ENCODE peak calls at places on chromosomes 7 and 10, in eight cellular contexts. M is activated T-cell treated with anti-CD3 and anti-CD28 coated beads for 1 hour; J is retina; I is stimulated activated CD4-positive, alpha-beta T cell treated with anti-CD3 and anti-CD28 coated beads, Interleukin-1b, Interleukin-23, amount 100 ng/mL, for 1 hour; L is LHCN-M2; F is non-pigmented ciliary epithelial cell; A is SW480; H is naive thymus-derived CD8-positive, alpha-beta T cell. R is an unnamed sample.

GRCh38 chr10:116272497-116273221 is at the start of gene GFRA1:
- DNase-seq in M (no peak), J (peak), I (no peak), L (peak), F (no peak), A (no peak), H (no peak), R (peak)

GRCh38 chr7:114128880-114129279 is 210.1 kb upstream of the PPP1R3A start:
- DNase-seq in M (no peak), J (no peak), I (no peak), L (no peak), F (no peak), A (no peak), H (no peak), R (no peak)

GRCh38 chr7:98557538-98558031 is 59.5 kb upstream of the NPTX2 start:
- DNase-seq in M (no peak), J (no peak), I (no peak), L (no peak), F (no peak), A (peak), H (no peak), R (no peak)

GRCh38 chr10:96743988-96744585 is 23.8 kb upstream of the PIK3AP1 start:
- DNase-seq in M (no peak), J (no peak), I (no peak), L (peak), F (peak), A (no peak), H (no peak), R (peak)

GRCh38 chr7:157690058-157690832 is 353.4 kb downstream of the DNAJB6 start:
- DNase-seq in M (no peak), J (peak), I (no peak), L (no peak), F (no peak), A (peak), H (no peak), R (peak)

GRCh38 chr10:61974611-61975010 is 73.1 kb downstream of the ARID5B start:
- DNase-seq in M (no peak), J (no peak), I (no peak), L (peak), F (no peak), A (no peak), H (no peak), R (no peak)

GRCh38 chr7:74044366-74045350 is 16.7 kb downstream of the ELN start:
- DNase-seq in M (no peak), J (no peak), I (no peak), L (no peak), F (no peak), A (no peak), H (no peak), R (no peak)

GRCh38 chr7:86747698-86748097 is 104.0 kb downstream of the GRM3 start:
- DNase-seq in M (no peak), J (peak), I (no peak), L (no peak), F (no peak), A (no peak), H (no peak), R (peak)

GRCh38 chr7:103914147-103914899 is 75.1 kb downstream of the RELN start:
- DNase-seq in M (no peak), J (no peak), I (no peak), L (no peak), F (peak), A (no peak), H (no peak), R (no peak)

GRCh38 chr7:5692845-5693278 is 88.6 kb downstream of the RNF216 start:
- DNase-seq in M (no peak), J (no peak), I (no peak), L (peak), F (no peak), A (peak), H (no peak), R (no peak)

GRCh38 chr10:95430231-95430951 is 130.8 kb downstream of the SORBS1 start:
- DNase-seq in M (peak), J (peak), I (no peak), L (peak), F (peak), A (peak), H (peak), R (peak)

GRCh38 chr10:7696545-7696944 is 6.6 kb upstream of the ITIH2 start:
- DNase-seq in M (no peak), J (no peak), I (no peak), L (no peak), F (no peak), A (no peak), H (no peak), R (no peak)

GRCh38 chr7:29189743-29190201 is 4.8 kb upstream of the CHN2 start:
- DNase-seq in M (peak), J (peak), I (peak), L (peak), F (no peak), A (peak), H (peak), R (peak)

GRCh38 chr7:1314021-1314907 is 81.6 kb downstream of the UNCX start:
- DNase-seq in M (no peak), J (no peak), I (no peak), L (no peak), F (no peak), A (no peak), H (no peak), R (no peak)

GRCh38 chr7:38656976-38657375 is 25.8 kb upstream of the AMPH start:
- DNase-seq in M (no peak), J (no peak), I (no peak), L (no peak), F (no peak), A (no peak), H (no peak), R (no peak)

GRCh38 chr7:45057853-45058252 is 30.9 kb downstream of the NACAD start:
- DNase-seq in M (no peak), J (no peak), I (no peak), L (no peak), F (no peak), A (no peak), H (no peak), R (no peak)

GRCh38 chr10:119461923-119462322 is 80.6 kb downstream of the RGS10 start:
- DNase-seq in M (no peak), J (no peak), I (no peak), L (no peak), F (no peak), A (no peak), H (no peak), R (no peak)

GRCh38 chr10:18665815-18666558 is 6.8 kb downstream of the ARL5B start:
- DNase-seq in M (no peak), J (no peak), I (no peak), L (no peak), F (no peak), A (no peak), H (no peak), R (no peak)

GRCh38 chr7:135189221-135189662 is 18.7 kb upstream of the CYREN start:
- DNase-seq in M (no peak), J (no peak), I (no peak), L (no peak), F (no peak), A (no peak), H (no peak), R (no peak)

GRCh38 chr10:72757712-72758111 is 65.8 kb downstream of the MCU start:
- DNase-seq in M (no peak), J (no peak), I (no peak), L (no peak), F (no peak), A (no peak), H (no peak), R (no peak)

GRCh38 chr7:26360606-26361005 is 68.9 kb downstream of the SNX10 start:
- DNase-seq in M (no peak), J (no peak), I (no peak), L (no peak), F (no peak), A (no peak), H (no peak), R (no peak)

GRCh38 chr7:157547611-157548010 is 210.8 kb downstream of the DNAJB6 start:
- DNase-seq in M (no peak), J (no peak), I (no peak), L (no peak), F (no peak), A (no peak), H (no peak), R (no peak)

GRCh38 chr7:78134256-78134655 is 335.7 kb downstream of the PHTF2 start:
- DNase-seq in M (no peak), J (no peak), I (no peak), L (peak), F (peak), A (peak), H (no peak), R (peak)

GRCh38 chr10:54133201-54133600 is 667.8 kb downstream of the PCDH15 start:
- DNase-seq in M (no peak), J (no peak), I (no peak), L (no peak), F (no peak), A (peak), H (no peak), R (peak)

GRCh38 chr10:86953747-86954680 is 3.4 kb downstream of the MMRN2 start:
- DNase-seq in M (no peak), J (peak), I (no peak), L (no peak), F (no peak), A (no peak), H (no peak), R (peak)

GRCh38 chr7:44707558-44708230 is 41.0 kb upstream of the ZMIZ2 start:
- DNase-seq in M (no peak), J (no peak), I (no peak), L (no peak), F (no peak), A (no peak), H (no peak), R (no peak)

GRCh38 chr7:28354601-28355062 is 57.7 kb upstream of the CREB5 start:
- DNase-seq in M (no peak), J (no peak), I (no peak), L (peak), F (peak), A (peak), H (no peak), R (peak)

GRCh38 chr7:78168869-78169268 is 370.3 kb downstream of the PHTF2 start:
- DNase-seq in M (no peak), J (no peak), I (no peak), L (no peak), F (no peak), A (no peak), H (no peak), R (no peak)

GRCh38 chr10:69285699-69286098 is 7.4 kb downstream of the HK1 start:
- DNase-seq in M (no peak), J (no peak), I (no peak), L (no peak), F (no peak), A (no peak), H (no peak), R (no peak)

GRCh38 chr7:1845536-1846311 is 175.6 kb downstream of the ELFN1 start:
- DNase-seq in M (no peak), J (peak), I (no peak), L (no peak), F (no peak), A (no peak), H (no peak), R (no peak)

GRCh38 chr10:15462253-15462885 is 91.3 kb upstream of the FAM171A1 start:
- DNase-seq in M (no peak), J (no peak), I (no peak), L (no peak), F (no peak), A (no peak), H (no peak), R (no peak)

GRCh38 chr7:6530626-6531491 is 20.4 kb downstream of the GRID2IP start:
- DNase-seq in M (peak), J (peak), I (peak), L (no peak), F (no peak), A (no peak), H (peak), R (peak)

GRCh38 chr10:70903262-70903921 is 15.0 kb upstream of the PCBD1 start:
- DNase-seq in M (no peak), J (peak), I (no peak), L (peak), F (no peak), A (peak), H (peak), R (peak)

GRCh38 chr7:22417349-22417748 is 60.4 kb upstream of the RAPGEF5 start:
- DNase-seq in M (no peak), J (no peak), I (no peak), L (no peak), F (no peak), A (no peak), H (no peak), R (no peak)

GRCh38 chr10:52775132-52775647 is 2.6 kb upstream of the MBL2 start:
- DNase-seq in M (no peak), J (no peak), I (no peak), L (no peak), F (no peak), A (no peak), H (no peak), R (no peak)

GRCh38 chr7:25495342-25495855 is 267.1 kb upstream of the NPVF start:
- DNase-seq in M (no peak), J (peak), I (no peak), L (no peak), F (no peak), A (no peak), H (no peak), R (peak)